ENCODE peak calls at places on chromosomes 11 and 22, in five cellular contexts. One of them, this sample, is unnamed.

GRCh38 chr11:95364324-95365295 is 133.6 kb upstream of the SESN3 start:
- DNase-seq in activated CD4-positive, alpha-beta memory T cell treated with anti-CD3 and anti-CD28 coated beads for 36 hours: no peak
- DNase-seq in dorsolateral prefrontal cortex: no peak
- DNase-seq in activated T-helper 9 cell treated with anti-CD3 and anti-CD28 coated beads, Interleukin-2, amount 50 U/mL, for 16 hours: no peak
- DNase-seq in mucosa of gallbladder: peak; percentile 15
- DNase-seq in this sample: no peak

GRCh38 chr11:64208086-64208795 is 1.7 kb downstream of the FERMT3 start:
- DNase-seq in activated CD4-positive, alpha-beta memory T cell treated with anti-CD3 and anti-CD28 coated beads for 36 hours: no peak
- DNase-seq in dorsolateral prefrontal cortex: no peak
- DNase-seq in activated T-helper 9 cell treated with anti-CD3 and anti-CD28 coated beads, Interleukin-2, amount 50 U/mL, for 16 hours: no peak
- DNase-seq in mucosa of gallbladder: no peak
- DNase-seq in this sample: no peak

GRCh38 chr11:119273721-119274120 is 43.2 kb downstream of the MCAM start:
- DNase-seq in activated CD4-positive, alpha-beta memory T cell treated with anti-CD3 and anti-CD28 coated beads for 36 hours: no peak
- DNase-seq in dorsolateral prefrontal cortex: no peak
- DNase-seq in activated T-helper 9 cell treated with anti-CD3 and anti-CD28 coated beads, Interleukin-2, amount 50 U/mL, for 16 hours: no peak
- DNase-seq in mucosa of gallbladder: no peak
- DNase-seq in this sample: no peak

GRCh38 chr11:116535954-116536353 is 236.8 kb downstream of the BUD13 start:
- DNase-seq in activated CD4-positive, alpha-beta memory T cell treated with anti-CD3 and anti-CD28 coated beads for 36 hours: no peak
- DNase-seq in dorsolateral prefrontal cortex: no peak
- DNase-seq in activated T-helper 9 cell treated with anti-CD3 and anti-CD28 coated beads, Interleukin-2, amount 50 U/mL, for 16 hours: no peak
- DNase-seq in mucosa of gallbladder: no peak
- DNase-seq in this sample: no peak

GRCh38 chr22:43100223-43100622 is 10.3 kb upstream of the BIK start:
- DNase-seq in activated CD4-positive, alpha-beta memory T cell treated with anti-CD3 and anti-CD28 coated beads for 36 hours: no peak
- DNase-seq in dorsolateral prefrontal cortex: no peak
- DNase-seq in activated T-helper 9 cell treated with anti-CD3 and anti-CD28 coated beads, Interleukin-2, amount 50 U/mL, for 16 hours: no peak
- DNase-seq in mucosa of gallbladder: no peak
- DNase-seq in this sample: no peak

GRCh38 chr22:39897841-39898240 is 3.0 kb upstream of the GRAP2 start:
- DNase-seq in activated CD4-positive, alpha-beta memory T cell treated with anti-CD3 and anti-CD28 coated beads for 36 hours: no peak
- DNase-seq in dorsolateral prefrontal cortex: no peak
- DNase-seq in activated T-helper 9 cell treated with anti-CD3 and anti-CD28 coated beads, Interleukin-2, amount 50 U/mL, for 16 hours: no peak
- DNase-seq in mucosa of gallbladder: no peak
- DNase-seq in this sample: no peak

GRCh38 chr22:22687638-22688500 is 43.5 kb downstream of the GGTLC2 start:
- DNase-seq in activated CD4-positive, alpha-beta memory T cell treated with anti-CD3 and anti-CD28 coated beads for 36 hours: peak; percentile 40
- DNase-seq in dorsolateral prefrontal cortex: no peak
- DNase-seq in activated T-helper 9 cell treated with anti-CD3 and anti-CD28 coated beads, Interleukin-2, amount 50 U/mL, for 16 hours: no peak
- DNase-seq in mucosa of gallbladder: peak; percentile 60
- DNase-seq in this sample: no peak

GRCh38 chr22:31892080-31892433 is 52.3 kb upstream of the YWHAH start:
- DNase-seq in activated CD4-positive, alpha-beta memory T cell treated with anti-CD3 and anti-CD28 coated beads for 36 hours: no peak
- DNase-seq in dorsolateral prefrontal cortex: no peak
- DNase-seq in activated T-helper 9 cell treated with anti-CD3 and anti-CD28 coated beads, Interleukin-2, amount 50 U/mL, for 16 hours: no peak
- DNase-seq in mucosa of gallbladder: no peak
- DNase-seq in this sample: no peak

GRCh38 chr11:791658-792534 is 2.0 kb upstream of the CEND1 start:
- DNase-seq in activated CD4-positive, alpha-beta memory T cell treated with anti-CD3 and anti-CD28 coated beads for 36 hours: no peak
- DNase-seq in dorsolateral prefrontal cortex: no peak
- DNase-seq in activated T-helper 9 cell treated with anti-CD3 and anti-CD28 coated beads, Interleukin-2, amount 50 U/mL, for 16 hours: no peak
- DNase-seq in mucosa of gallbladder: no peak
- DNase-seq in this sample: no peak

GRCh38 chr11:36160115-36160514 is 129.1 kb downstream of the COMMD9 start:
- DNase-seq in activated CD4-positive, alpha-beta memory T cell treated with anti-CD3 and anti-CD28 coated beads for 36 hours: no peak
- DNase-seq in dorsolateral prefrontal cortex: no peak
- DNase-seq in activated T-helper 9 cell treated with anti-CD3 and anti-CD28 coated beads, Interleukin-2, amount 50 U/mL, for 16 hours: no peak
- DNase-seq in mucosa of gallbladder: no peak
- DNase-seq in this sample: no peak

GRCh38 chr22:47203554-47203991 is 441.1 kb downstream of the TBC1D22A start:
- DNase-seq in activated CD4-positive, alpha-beta memory T cell treated with anti-CD3 and anti-CD28 coated beads for 36 hours: no peak
- DNase-seq in dorsolateral prefrontal cortex: no peak
- DNase-seq in activated T-helper 9 cell treated with anti-CD3 and anti-CD28 coated beads, Interleukin-2, amount 50 U/mL, for 16 hours: no peak
- DNase-seq in mucosa of gallbladder: no peak
- DNase-seq in this sample: no peak

GRCh38 chr22:22928666-22929380 is 41.2 kb downstream of the IGLL5 start:
- DNase-seq in activated CD4-positive, alpha-beta memory T cell treated with anti-CD3 and anti-CD28 coated beads for 36 hours: peak; percentile 75
- DNase-seq in dorsolateral prefrontal cortex: no peak
- DNase-seq in activated T-helper 9 cell treated with anti-CD3 and anti-CD28 coated beads, Interleukin-2, amount 50 U/mL, for 16 hours: no peak
- DNase-seq in mucosa of gallbladder: no peak
- DNase-seq in this sample: no peak

GRCh38 chr11:102204174-102204573 is 93.9 kb downstream of the YAP1 start:
- DNase-seq in activated CD4-positive, alpha-beta memory T cell treated with anti-CD3 and anti-CD28 coated beads for 36 hours: no peak
- DNase-seq in dorsolateral prefrontal cortex: no peak
- DNase-seq in activated T-helper 9 cell treated with anti-CD3 and anti-CD28 coated beads, Interleukin-2, amount 50 U/mL, for 16 hours: no peak
- DNase-seq in mucosa of gallbladder: no peak
- DNase-seq in this sample: no peak

GRCh38 chr22:30481711-30482110 is 9.9 kb upstream of the SEC14L3 start:
- DNase-seq in activated CD4-positive, alpha-beta memory T cell treated with anti-CD3 and anti-CD28 coated beads for 36 hours: no peak
- DNase-seq in dorsolateral prefrontal cortex: no peak
- DNase-seq in activated T-helper 9 cell treated with anti-CD3 and anti-CD28 coated beads, Interleukin-2, amount 50 U/mL, for 16 hours: no peak
- DNase-seq in mucosa of gallbladder: no peak
- DNase-seq in this sample: no peak

GRCh38 chr11:128260398-128260797 is 327.0 kb downstream of the ETS1 start:
- DNase-seq in activated CD4-positive, alpha-beta memory T cell treated with anti-CD3 and anti-CD28 coated beads for 36 hours: no peak
- DNase-seq in dorsolateral prefrontal cortex: no peak
- DNase-seq in activated T-helper 9 cell treated with anti-CD3 and anti-CD28 coated beads, Interleukin-2, amount 50 U/mL, for 16 hours: no peak
- DNase-seq in mucosa of gallbladder: no peak
- DNase-seq in this sample: no peak

GRCh38 chr22:49961601-49962011 is 1.0 kb downstream of the PIM3 start:
- DNase-seq in activated CD4-positive, alpha-beta memory T cell treated with anti-CD3 and anti-CD28 coated beads for 36 hours: no peak
- DNase-seq in dorsolateral prefrontal cortex: peak; percentile 27
- DNase-seq in activated T-helper 9 cell treated with anti-CD3 and anti-CD28 coated beads, Interleukin-2, amount 50 U/mL, for 16 hours: no peak
- DNase-seq in mucosa of gallbladder: no peak
- DNase-seq in this sample: no peak

GRCh38 chr22:43217285-43218030 is 30.5 kb upstream of the TTLL12 start:
- DNase-seq in activated CD4-positive, alpha-beta memory T cell treated with anti-CD3 and anti-CD28 coated beads for 36 hours: no peak
- DNase-seq in dorsolateral prefrontal cortex: no peak
- DNase-seq in activated T-helper 9 cell treated with anti-CD3 and anti-CD28 coated beads, Interleukin-2, amount 50 U/mL, for 16 hours: no peak
- DNase-seq in mucosa of gallbladder: no peak
- DNase-seq in this sample: no peak

This sample was measured in anterior cingulate cortex.